ENCODE peak calls at places on chromosomes 12 and 14, in nine cellular contexts. G, X, L, E, Y, F, P, T and W are unnamed samples. For H3K4me1 and H3K9me3, the result is how much of the 10 kb centered on the place peaks cover.

GRCh38 chr14:96106891-96107290 is 67.7 kb downstream of the C14orf132 start:
- DNase-seq in T (no peak), E (no peak), X (no peak), P (no peak), L (no peak), G (no peak), Y (no peak), F (no peak), W (no peak)

GRCh38 chr12:288687-289086 is 26.1 kb upstream of the SLC6A13 start:
- DNase-seq in F (peak), L (no peak), Y (no peak), X (peak), G (no peak), E (peak), T (no peak), P (no peak), W (no peak)

GRCh38 chr12:128705140-128705539 is 118.6 kb downstream of the SLC15A4 start:
- DNase-seq in L (no peak), G (no peak), X (no peak), P (no peak), Y (no peak), T (no peak), E (no peak), F (no peak), W (no peak)

GRCh38 chr12:53759261-53759660 is 7.5 kb upstream of the CISTR start:
- DNase-seq in G (no peak), L (no peak), X (no peak), Y (no peak), T (no peak), F (no peak), P (no peak), E (no peak), W (no peak)

GRCh38 chr14:60303745-60304144 is 54.7 kb downstream of the PPM1A start:
- DNase-seq in X (peak), E (no peak), T (no peak), Y (no peak), L (peak), G (no peak), P (no peak), F (peak), W (no peak)

GRCh38 chr12:25769076-25769945 is 189.2 kb upstream of the RASSF8 start:
- DNase-seq in P (no peak), F (no peak), G (no peak), L (no peak), E (no peak), X (no peak), T (no peak), Y (no peak), W (no peak)

GRCh38 chr12:57852195-57852594 is 5.7 kb upstream of the CTDSP2 start:
- DNase-seq in F (peak), Y (no peak), P (no peak), E (no peak), L (no peak), G (no peak), X (peak), T (no peak), W (no peak)

GRCh38 chr14:100012478-100012925 is 52.7 kb upstream of the EVL start:
- DNase-seq in P (no peak), X (no peak), F (no peak), E (no peak), G (no peak), L (no peak), T (no peak), Y (no peak), W (no peak)

GRCh38 chr14:69543341-69544249 is 31.1 kb downstream of the CCDC177 start:
- DNase-seq in G (peak), E (peak), L (peak), Y (no peak), X (no peak), P (no peak), F (no peak), T (peak), W (peak)

GRCh38 chr14:43677581-43677980 is 829.5 kb downstream of the FSCB start:
- DNase-seq in G (no peak), P (no peak), F (no peak), X (no peak), E (no peak), L (no peak), T (no peak), Y (no peak), W (no peak)

GRCh38 chr12:78473136-78473535 is 391.4 kb upstream of the SYT1 start:
- DNase-seq in E (no peak), Y (no peak), G (no peak), P (no peak), L (no peak), T (no peak), X (no peak), F (no peak), W (no peak)

GRCh38 chr12:8037947-8038346 is 5.4 kb downstream of the FOXJ2 start:
- DNase-seq in L (no peak), T (no peak), X (no peak), Y (no peak), F (no peak), G (no peak), E (no peak), P (no peak), W (no peak)

GRCh38 chr12:8035440-8036010 is 3.0 kb downstream of the FOXJ2 start:
- DNase-seq in E (no peak), L (no peak), F (no peak), G (no peak), T (no peak), P (no peak), X (no peak), Y (no peak), W (no peak)

GRCh38 chr12:8034802-8035201 is 2.3 kb downstream of the FOXJ2 start:
- DNase-seq in G (no peak), E (no peak), X (no peak), F (no peak), P (no peak), T (no peak), L (no peak), Y (no peak), W (no peak)

GRCh38 chr12:8037046-8037663 is 4.6 kb downstream of the FOXJ2 start:
- DNase-seq in X (no peak), L (no peak), P (no peak), T (no peak), F (no peak), G (no peak), E (no peak), Y (no peak), W (no peak)

DNA sequence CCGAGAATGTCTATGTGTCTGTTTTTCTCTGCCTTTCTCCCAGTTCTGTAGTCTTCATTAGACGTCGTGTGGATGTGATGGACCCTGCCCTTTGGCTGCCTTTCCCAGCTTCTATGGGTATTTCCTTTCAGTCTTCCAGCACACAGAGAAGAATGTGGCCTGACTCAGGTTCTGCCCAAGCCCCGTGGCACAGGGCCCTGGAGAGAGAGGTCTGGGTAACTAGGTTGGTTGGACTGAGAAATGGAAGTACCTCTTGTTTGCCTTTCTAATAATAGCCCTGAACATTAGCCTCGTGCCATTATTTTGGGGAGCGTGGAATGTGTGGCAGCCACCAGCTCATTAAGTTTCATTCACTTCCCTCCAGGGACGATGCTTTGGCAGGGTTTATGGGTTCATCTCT is 3.9 kb downstream of the FOXJ2 start:
- DNase-seq in F (peak), P (no peak), G (no peak), T (no peak), Y (no peak), L (no peak), E (no peak), X (no peak), W (no peak)
- H3K4me1 ChIP-seq in F (half or more), P (under half), G (under half), T (under half), Y (half or more), L (under half), E (half or more), X (half or more), W (half or more)

GRCh38 chr12:55034218-55034617 is 14.4 kb downstream of the NEUROD4 start:
- DNase-seq in G (no peak), L (no peak), P (no peak), F (no peak), E (no peak), X (no peak), T (no peak), Y (no peak), W (no peak)

GRCh38 chr12:55041651-55042050 is 21.9 kb downstream of the NEUROD4 start:
- DNase-seq in P (no peak), Y (no peak), T (no peak), G (no peak), L (no peak), F (no peak), X (no peak), E (no peak), W (no peak)

GRCh38 chr12:55039761-55040160 is 20.0 kb downstream of the NEUROD4 start:
- DNase-seq in X (no peak), L (no peak), Y (no peak), G (no peak), P (no peak), E (no peak), F (no peak), T (peak), W (no peak)

GRCh38 chr12:55037349-55037748 is 17.6 kb downstream of the NEUROD4 start:
- DNase-seq in X (no peak), L (no peak), E (no peak), F (no peak), P (no peak), Y (no peak), T (no peak), G (no peak), W (no peak)

GRCh38 chr12:55036326-55036725 is 16.6 kb downstream of the NEUROD4 start:
- DNase-seq in Y (no peak), T (no peak), F (no peak), L (no peak), P (no peak), E (no peak), G (no peak), X (no peak), W (no peak)
- H3K4me3 ChIP-seq in Y (peak), T (no peak), F (no peak), L (no peak), P (no peak), E (no peak), G (no peak), X (no peak), W (no peak)

GRCh38 chr14:105185001-105185400 is 3.9 kb upstream of the NUDT14 start:
- DNase-seq in E (no peak), P (no peak), T (no peak), G (no peak), L (no peak), Y (no peak), F (no peak), X (no peak), W (no peak)

GRCh38 chr14:105185973-105186372 is 4.9 kb upstream of the NUDT14 start:
- DNase-seq in T (no peak), Y (no peak), L (no peak), X (no peak), G (no peak), E (no peak), P (no peak), F (no peak), W (no peak)

GRCh38 chr14:105184461-105184860 is 3.3 kb upstream of the NUDT14 start:
- DNase-seq in G (no peak), L (no peak), F (no peak), X (no peak), T (no peak), E (no peak), Y (no peak), P (no peak), W (no peak)

GRCh38 chr14:105187935-105188524 is 6.9 kb upstream of the NUDT14 start:
- DNase-seq in T (no peak), F (no peak), X (no peak), L (no peak), G (no peak), Y (no peak), P (no peak), E (no peak), W (peak)

GRCh38 chr14:105187116-105187515 is 6.0 kb upstream of the NUDT14 start:
- DNase-seq in T (no peak), P (no peak), G (no peak), F (no peak), E (no peak), X (no peak), L (no peak), Y (no peak), W (no peak)
- H3K9me3 ChIP-seq in T (under half), P (under half), G (under half), F (under half), E (under half), X (under half), L (under half), Y (under half), W (under half)

GRCh38 chr12:32522322-32523221 is 123.2 kb downstream of the FGD4 start:
- DNase-seq in X (no peak), G (no peak), T (no peak), E (no peak), P (no peak), F (no peak), Y (no peak), L (no peak), W (no peak)
- H3K4me1 ChIP-seq in X (under half), G (under half), T (under half), E (under half), P (under half), F (half or more), Y (under half), L (under half), W (under half)

DNA sequence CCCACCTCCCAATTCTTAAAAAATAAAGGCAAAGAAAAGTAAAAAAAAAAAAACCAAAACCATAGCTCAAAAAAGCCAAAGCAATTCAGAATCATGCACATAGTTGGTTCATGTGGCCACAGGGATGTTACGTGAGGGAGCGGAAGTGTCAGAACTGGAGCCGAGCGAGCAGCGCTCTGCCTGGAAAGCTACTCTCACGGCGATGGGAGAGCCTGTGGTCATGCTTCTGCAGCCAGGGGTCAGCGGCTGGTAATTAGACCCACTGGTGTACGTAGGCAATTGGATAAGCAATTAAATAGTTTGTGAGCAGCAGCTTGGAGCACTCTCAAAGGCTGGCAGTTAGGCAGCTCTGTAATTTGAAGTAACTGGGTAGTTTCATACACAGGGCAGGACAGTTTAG is 58.1 kb downstream of the TRHDE start:
- DNase-seq in X (no peak), L (no peak), E (no peak), G (no peak), F (no peak), Y (no peak), P (no peak), T (peak), W (no peak)
- H3K4me3 ChIP-seq in X (no peak), L (no peak), E (no peak), G (no peak), F (no peak), Y (no peak), P (no peak), T (no peak), W (no peak)

DNA sequence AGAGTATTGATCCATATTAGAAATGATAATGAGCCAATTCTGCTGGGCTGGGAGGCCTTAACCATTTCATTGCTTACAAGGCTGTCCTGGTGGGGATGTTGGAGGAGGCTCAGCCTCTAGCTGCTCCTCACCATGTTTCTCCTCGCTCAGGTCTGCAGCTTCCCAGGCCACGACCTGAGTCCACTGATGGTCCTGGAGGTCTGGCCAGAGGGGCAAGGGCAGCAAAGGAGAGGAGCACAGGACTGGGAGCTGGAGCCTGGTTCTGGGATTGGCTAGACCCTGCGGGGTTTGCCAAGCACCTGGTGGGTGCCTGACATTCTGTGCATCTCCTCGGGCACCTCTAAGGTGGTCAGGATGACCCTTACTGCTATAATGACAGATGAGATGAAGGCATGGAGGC is 92.6 kb downstream of the KIF26A start:
- DNase-seq in E (no peak), X (no peak), P (no peak), Y (no peak), T (no peak), F (no peak), G (no peak), L (no peak), W (peak)
- H3K9me3 ChIP-seq in E (under half), X (under half), P (under half), Y (under half), T (under half), F (under half), G (under half), L (under half), W (under half)

DNA sequence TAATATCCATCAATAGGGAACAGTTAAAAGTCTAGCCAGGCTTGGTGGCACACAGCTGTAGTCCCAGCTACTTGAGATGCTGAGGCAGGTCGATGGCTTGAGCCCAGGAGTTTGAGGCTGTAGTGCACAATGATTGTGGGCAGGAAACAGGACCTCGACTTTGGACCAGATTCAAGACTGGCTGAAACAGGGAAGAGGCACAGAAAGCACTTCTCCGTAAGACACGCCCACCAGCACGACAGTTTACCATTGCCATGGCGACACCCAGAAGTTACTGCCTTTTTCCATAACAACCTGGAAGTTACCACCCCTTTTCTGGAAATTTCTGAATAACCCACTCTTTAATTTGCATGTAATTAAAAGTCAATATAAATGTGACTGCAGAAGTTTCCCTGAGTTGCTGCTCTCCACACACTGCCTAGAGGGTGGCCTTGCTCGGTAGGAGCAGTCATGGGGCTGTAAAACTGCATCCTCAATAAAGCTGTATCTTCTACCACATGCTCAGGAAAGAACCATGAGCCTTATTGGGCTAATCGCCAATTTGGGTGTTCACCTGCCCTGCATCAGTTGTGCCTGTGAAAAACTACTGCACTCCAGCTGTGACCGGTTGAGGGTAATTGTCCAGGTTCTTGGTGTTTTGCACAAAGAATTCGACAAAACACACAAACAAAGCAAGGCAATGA is 4.6 kb upstream of the LRRC23 start:
- DNase-seq in F (peak), L (no peak), E (peak), Y (no peak), G (no peak), P (no peak), T (no peak), X (peak), W (peak)
- H3K4me1 ChIP-seq in F (under half), L (under half), E (under half), Y (under half), G (under half), P (under half), T (under half), X (under half), W (under half)

GRCh38 chr12:104622942-104623341 is 166.2 kb downstream of the CHST11 start:
- DNase-seq in L (no peak), E (no peak), F (no peak), P (no peak), Y (no peak), G (no peak), T (no peak), X (no peak), W (no peak)
- H3K4me3 ChIP-seq in L (no peak), E (no peak), F (no peak), P (no peak), Y (no peak), G (no peak), T (no peak), X (no peak), W (no peak)

GRCh38 chr12:64696065-64696741 is 63.0 kb downstream of the GNS start:
- DNase-seq in F (no peak), G (no peak), L (no peak), X (no peak), Y (no peak), E (no peak), P (no peak), T (no peak), W (no peak)
- H3K9me3 ChIP-seq in F (under half), G (under half), L (under half), X (under half), Y (under half), E (under half), P (under half), T (under half), W (under half)